ENCODE peak calls at places on chromosomes 13 and 19, in nine cellular contexts. T, F, A, U, B, H, Q, I and J are unnamed samples.

GRCh38 chr13:109745060-109745459 is 41.3 kb downstream of the IRS2 start:
- DNase-seq in T (no peak), F (no peak), A (no peak), U (no peak), B (peak; percentile 68), H (no peak), Q (no peak), I (no peak), J (no peak)

GRCh38 chr19:32012886-32013635 is 332.3 kb upstream of the ZNF507 start:
- DNase-seq in T (no peak), F (no peak), A (no peak), U (no peak), B (no peak), H (no peak), Q (peak; percentile 47), I (no peak), J (no peak)

GRCh38 chr19:10766681-10767201 is 48.9 kb downstream of the DNM2 start:
- DNase-seq in T (no peak), F (no peak), A (no peak), U (no peak), B (no peak), H (no peak), Q (peak; percentile 26), I (no peak), J (no peak)

GRCh38 chr19:34926685-34927375 is at the start of gene ZNF30:
- DNase-seq in T (peak; percentile 96), F (peak; percentile 96), A (peak; percentile 97), U (peak; percentile 89), B (peak; percentile 96), H (peak; percentile 54), Q (peak; percentile 81), I (peak; percentile 97), J (peak; percentile 89)

GRCh38 chr19:18603255-18603957 is 3.2 kb downstream of the CRLF1 start:
- DNase-seq in T (no peak), F (no peak), A (no peak), U (no peak), B (no peak), H (no peak), Q (no peak), I (no peak), J (no peak)

GRCh38 chr13:77846173-77846572 is 72.5 kb downstream of the EDNRB start:
- DNase-seq in T (no peak), F (no peak), A (no peak), U (no peak), B (no peak), H (no peak), Q (no peak), I (no peak), J (no peak)

GRCh38 chr13:98305670-98306069 is 128.6 kb upstream of the RNF113B start:
- DNase-seq in T (no peak), F (no peak), A (no peak), U (no peak), B (no peak), H (no peak), Q (no peak), I (no peak), J (no peak)

GRCh38 chr19:16476401-16476800 is 4.6 kb upstream of the EPS15L1 start:
- DNase-seq in T (no peak), F (no peak), A (no peak), U (no peak), B (no peak), H (no peak), Q (no peak), I (no peak), J (no peak)

GRCh38 chr13:28534210-28534609 is 39.3 kb upstream of the FLT1 start:
- DNase-seq in T (no peak), F (no peak), A (no peak), U (no peak), B (no peak), H (no peak), Q (no peak), I (no peak), J (no peak)

GRCh38 chr19:57934820-57935665 is at the start of gene ZNF418:
- DNase-seq in T (no peak), F (peak; percentile 77), A (peak; percentile 86), U (peak; percentile 59), B (peak; percentile 79), H (no peak), Q (peak; percentile 85), I (peak; percentile 67), J (peak; percentile 31)

GRCh38 chr13:45205124-45205523 is 4.3 kb upstream of the KCTD4 start:
- DNase-seq in T (no peak), F (no peak), A (no peak), U (no peak), B (no peak), H (no peak), Q (no peak), I (no peak), J (no peak)

GRCh38 chr13:110696776-110697175 is 9.1 kb downstream of the CARS2 start:
- DNase-seq in T (no peak), F (peak; percentile 36), A (no peak), U (no peak), B (no peak), H (no peak), Q (no peak), I (no peak), J (no peak)

GRCh38 chr19:15320118-15320517 is 12.2 kb downstream of the BRD4 start:
- DNase-seq in T (no peak), F (no peak), A (no peak), U (no peak), B (no peak), H (no peak), Q (peak; percentile 59), I (no peak), J (no peak)

GRCh38 chr19:2089001-2089711 is 7.0 kb downstream of the MOB3A start:
- DNase-seq in T (no peak), F (no peak), A (no peak), U (no peak), B (no peak), H (no peak), Q (peak; percentile 21), I (no peak), J (peak; percentile 76)

GRCh38 chr19:6668696-6669095 is 1.3 kb downstream of the TNFSF14 start:
- DNase-seq in T (no peak), F (peak; percentile 59), A (no peak), U (no peak), B (no peak), H (no peak), Q (no peak), I (no peak), J (no peak)

GRCh38 chr13:107964356-107964755 is 251.0 kb downstream of the LIG4 start:
- DNase-seq in T (no peak), F (no peak), A (no peak), U (no peak), B (no peak), H (no peak), Q (no peak), I (no peak), J (no peak)

DNA sequence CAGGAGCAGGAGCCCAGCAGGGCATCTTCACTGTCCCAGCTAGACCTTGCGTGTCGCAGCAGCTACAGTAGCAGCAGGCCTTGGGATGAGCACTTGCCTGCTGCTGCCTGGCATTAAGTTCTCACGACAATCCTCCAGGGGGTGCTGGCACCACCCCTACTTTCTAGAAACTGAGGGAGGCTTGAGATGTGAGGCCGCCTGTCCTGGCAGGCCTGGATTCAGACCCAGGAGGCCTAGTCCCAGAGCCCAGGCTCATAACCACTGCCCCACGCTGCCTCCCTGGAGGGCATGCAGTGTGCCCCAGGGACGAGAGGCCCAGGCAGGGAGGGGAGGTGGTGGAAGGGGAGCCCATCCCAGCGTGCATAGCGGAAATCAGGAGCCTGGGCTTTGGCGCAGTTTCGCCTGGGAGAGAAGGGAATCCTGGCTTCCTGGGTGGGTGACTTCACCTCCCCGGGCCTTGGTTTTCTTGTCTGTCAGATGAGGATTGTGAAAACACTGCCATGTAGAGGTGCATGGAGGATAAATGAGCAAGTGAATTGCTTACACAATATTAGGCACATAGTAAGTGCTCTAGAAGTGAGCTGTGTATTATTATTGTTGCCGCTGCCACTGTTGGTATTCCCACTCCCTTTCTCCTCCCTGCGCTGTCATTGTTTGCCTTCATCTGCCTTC is 26.1 kb downstream of the PPP5C start:
- DNase-seq in T (no peak), F (no peak), A (no peak), U (no peak), B (peak; percentile 69), H (no peak), Q (peak; percentile 47), I (peak; percentile 60), J (no peak)
- TF ChIP-seq CTCF in T (peak; percentile 34), F (no peak), A (no peak), U (no peak), B (no peak), H (no peak), Q (peak; percentile 18), I (peak; percentile 14), J (peak; percentile 7)

DNA sequence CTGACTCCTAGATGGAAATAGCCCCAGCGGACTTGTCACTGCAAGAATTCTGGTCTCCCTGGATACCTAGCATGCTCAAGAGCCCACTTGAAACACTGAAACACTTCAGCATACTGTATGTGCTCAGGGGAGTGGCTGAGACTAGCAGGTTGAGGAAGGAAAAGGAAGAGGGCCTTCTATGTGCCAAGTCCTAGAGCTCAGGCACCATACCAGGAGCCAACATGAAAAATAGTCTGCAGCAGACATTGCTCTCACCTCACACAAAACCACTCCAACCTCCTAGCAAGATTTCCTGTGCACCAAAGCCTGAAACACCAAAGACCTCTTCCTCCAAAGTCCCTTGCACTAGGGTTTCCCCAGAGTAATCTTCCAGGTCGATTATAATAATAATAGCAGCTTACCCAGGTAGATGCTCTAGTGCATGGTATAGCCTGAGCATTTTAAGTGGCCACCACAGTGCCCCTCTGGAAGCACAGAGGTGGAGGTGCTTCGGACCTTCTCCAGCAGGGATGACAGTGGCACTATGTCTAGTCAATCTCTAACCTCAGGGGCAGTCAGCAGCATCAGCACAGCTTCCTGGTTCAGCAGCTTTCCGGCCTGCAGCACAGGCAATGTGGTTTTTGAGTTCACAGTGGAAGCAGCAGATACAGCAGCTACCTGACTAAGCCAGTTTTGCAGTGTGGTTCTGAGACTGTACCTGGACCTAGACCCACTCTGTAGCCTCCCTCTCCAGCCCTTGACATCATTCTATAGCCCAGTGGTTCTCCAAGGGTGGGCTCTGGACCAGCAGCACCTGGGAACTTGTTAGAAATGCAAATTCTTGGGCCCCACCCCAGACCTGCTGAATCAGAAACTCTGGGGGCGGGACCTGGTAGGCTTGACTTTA is 45.6 kb upstream of the UBE2L5 start:
- DNase-seq in T (no peak), F (peak; percentile 91), A (no peak), U (peak; percentile 74), B (no peak), H (peak; percentile 44), Q (no peak), I (no peak), J (peak; percentile 68)
- H3K4me3 ChIP-seq in T (no peak overlapping the region), F (peak overlapping the region; percentile 17), A (no peak overlapping the region), U (no peak overlapping the region), B (no peak overlapping the region), H (peak overlapping the region; percentile 23), Q (no peak overlapping the region), I (peak overlapping the region; percentile 12), J (peak overlapping the region; percentile 54)

GRCh38 chr19:55441319-55441691 is 1.8 kb downstream of the SHISA7 start:
- DNase-seq in T (no peak), F (no peak), A (no peak), U (no peak), B (no peak), H (no peak), Q (no peak), I (no peak), J (no peak)
- H3K27me3 ChIP-seq in T (peaks cover 51% of the 10 kb centered on the region), F (peaks cover 62% of the 10 kb centered on the region), A (peaks cover 61% of the 10 kb centered on the region), U (peaks cover 12% of the 10 kb centered on the region), B (peaks cover 100% of the 10 kb centered on the region), H (peaks cover 42% of the 10 kb centered on the region), Q (peaks cover 48% of the 10 kb centered on the region), I (peaks cover 56% of the 10 kb centered on the region), J (peaks cover 3% of the 10 kb centered on the region)

DNA sequence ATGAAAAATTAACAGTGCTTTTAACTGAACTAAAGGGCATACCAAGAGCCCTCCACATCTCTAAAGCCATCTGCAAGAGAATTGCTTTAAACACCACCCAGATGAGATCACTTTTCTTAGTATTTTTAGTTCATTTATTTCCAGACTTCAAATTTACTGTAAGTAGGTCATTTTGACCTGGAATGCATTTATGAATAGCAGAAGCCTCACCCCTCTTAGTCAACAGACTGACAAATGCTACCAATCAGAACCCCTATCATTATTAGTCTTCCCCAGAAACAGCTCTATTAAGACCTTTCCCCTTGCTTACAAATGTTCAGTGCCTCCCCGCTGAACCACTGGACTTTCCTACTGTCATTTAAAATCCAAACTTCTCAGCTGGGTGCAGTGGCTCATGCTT is 27.3 kb downstream of the RUBCNL start:
- DNase-seq in T (no peak), F (no peak), A (no peak), U (no peak), B (no peak), H (no peak), Q (peak; percentile 75), I (no peak), J (no peak)
- TF ChIP-seq CTCF in T (no peak), F (no peak), A (no peak), U (no peak), B (no peak), H (no peak), Q (no peak), I (no peak), J (no peak)